ENCODE peak calls at places on chromosomes 12 and 14, in four cellular contexts. C is IMR-90, V is GM12878, Z is K562. G is an unnamed sample.

GRCh38 chr12:29270446-29270845 is 110.5 kb downstream of the ERGIC2 start:
- DNase-seq in V (no peak), Z (no peak), C (no peak), G (no peak)

GRCh38 chr14:103742499-103743255 is 27.1 kb downstream of the ZFYVE21 start:
- DNase-seq in V (no peak), C (no peak), Z (no peak), G (no peak)

GRCh38 chr12:47078733-47079364 is 572 bp upstream of the PCED1B start:
- DNase-seq in V (no peak), Z (peak; percentile 34), C (peak; percentile 37), G (peak; percentile 39)

GRCh38 chr14:37583358-37584210 is 11.5 kb downstream of the FOXA1 start:
- DNase-seq in C (no peak), V (no peak), Z (no peak), G (no peak)

GRCh38 chr12:53938276-53939140 is at the start of gene HOXC13:
- DNase-seq in Z (peak; percentile 97), V (no peak), C (no peak), G (no peak)

GRCh38 chr12:90653051-90653450 is 301.9 kb downstream of the CCER1 start:
- DNase-seq in V (no peak), Z (no peak), C (peak; percentile 71), G (no peak)

GRCh38 chr12:2640281-2640680 is 154.5 kb upstream of the FKBP4 start:
- DNase-seq in C (no peak), V (no peak), Z (no peak), G (no peak)

GRCh38 chr12:13152281-13152680 is 44.2 kb upstream of the EMP1 start:
- DNase-seq in Z (no peak), C (no peak), V (no peak), G (no peak)

GRCh38 chr14:92963301-92964123 is 40.6 kb downstream of the CHGA start:
- DNase-seq in C (no peak), Z (no peak), V (no peak), G (no peak)

GRCh38 chr12:45232771-45233372 is 17.0 kb downstream of the ANO6 start:
- DNase-seq in C (peak; percentile 98), V (peak; percentile 51), Z (peak; percentile 48), G (peak; percentile 97)

GRCh38 chr12:80551897-80552296 is 107.9 kb downstream of the PTPRQ start:
- DNase-seq in Z (no peak), C (peak; percentile 99), V (no peak), G (peak; percentile 94)

GRCh38 chr12:38662851-38663250 is 242.5 kb downstream of the CPNE8 start:
- DNase-seq in V (no peak), C (no peak), Z (no peak), G (no peak)

GRCh38 chr12:38669081-38669480 is 236.3 kb downstream of the CPNE8 start:
- DNase-seq in C (no peak), V (no peak), Z (no peak), G (no peak)

GRCh38 chr12:38666425-38666824 is 239.0 kb downstream of the CPNE8 start:
- DNase-seq in V (no peak), Z (no peak), C (no peak), G (no peak)

GRCh38 chr12:38669530-38669929 is 235.9 kb downstream of the CPNE8 start:
- DNase-seq in Z (peak; percentile 9), C (no peak), V (no peak), G (no peak)

GRCh38 chr12:38664661-38665269 is 240.6 kb downstream of the CPNE8 start:
- DNase-seq in C (no peak), Z (no peak), V (peak; percentile 15), G (peak; percentile 59)
- TF ChIP-seq FOS in C (no peak), Z (no peak), V (no peak), G (no peak)

DNA sequence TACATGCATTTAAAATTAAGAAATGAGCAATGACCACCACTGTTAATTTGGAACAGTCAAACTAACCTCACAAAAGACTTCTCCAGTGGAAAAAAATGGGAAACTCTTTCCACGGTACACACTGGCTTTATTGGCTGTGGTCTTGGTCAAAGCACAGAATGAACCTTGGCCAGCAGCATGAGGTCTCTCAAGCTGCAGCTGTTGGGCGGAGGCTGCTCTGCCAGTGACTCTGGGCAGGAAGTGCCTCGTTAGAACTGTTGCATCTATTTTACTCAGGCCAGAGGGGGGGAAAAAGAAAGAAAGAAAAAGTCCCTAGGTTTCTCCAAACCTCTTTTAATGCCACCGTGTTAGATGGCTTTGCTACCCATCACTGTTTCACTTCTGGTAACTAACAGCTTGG is 279.8 kb upstream of the DIO2 start:
- DNase-seq in C (peak; percentile 65), Z (no peak), V (peak; percentile 23), G (peak; percentile 5)
- TF ChIP-seq FOS in C (no peak), Z (no peak), V (no peak), G (no peak)

GRCh38 chr14:95189400-95190162 is 32.3 kb upstream of the DICER1 start:
- DNase-seq in C (no peak), V (no peak), Z (no peak), G (no peak)

GRCh38 chr14:95192306-95192705 is 35.0 kb upstream of the DICER1 start:
- DNase-seq in V (no peak), C (no peak), Z (no peak), G (no peak)

GRCh38 chr14:95191445-95192199 is 34.3 kb upstream of the DICER1 start:
- DNase-seq in C (no peak), Z (no peak), V (no peak), G (no peak)

GRCh38 chr14:95190346-95190840 is 33.1 kb upstream of the DICER1 start:
- DNase-seq in Z (no peak), C (no peak), V (no peak), G (no peak)

DNA sequence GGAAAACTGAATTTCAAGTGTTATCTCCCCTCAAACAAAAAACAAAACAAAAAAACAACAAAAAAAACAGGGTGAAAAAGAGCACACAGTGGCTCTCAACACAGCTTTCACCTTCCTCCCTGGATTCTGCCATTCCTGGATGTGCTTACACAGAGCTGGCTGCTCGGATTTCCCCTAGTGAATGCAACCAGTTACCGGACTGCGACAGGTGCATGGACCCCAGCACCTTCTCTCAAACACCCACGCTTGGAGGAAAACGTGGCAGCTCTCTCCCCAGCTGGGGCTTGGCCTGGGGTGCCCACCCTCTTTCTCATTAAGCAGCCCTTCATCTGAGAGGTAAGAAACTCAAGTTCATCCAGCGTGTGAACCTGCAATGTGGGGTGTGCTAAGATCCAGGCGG is 33.5 kb upstream of the DICER1 start:
- DNase-seq in V (no peak), Z (no peak), C (no peak), G (no peak)
- TF ChIP-seq FOS in V (no peak), Z (no peak), C (no peak), G (no peak)

GRCh38 chr12:59708484-59708883 is 112.7 kb downstream of the SLC16A7 start:
- DNase-seq in Z (no peak), V (no peak), C (peak; percentile 1), G (no peak)
- TF ChIP-seq FOS in Z (no peak), V (no peak), C (no peak), G (no peak)

G was measured in endothelial cell of umbilical vein.